ENCODE peak calls at places on chromosomes 6 and 20, in five cellular contexts. R is RWPE2; X is left ventricle myocardium inferior; L is fibroblast of the aortic adventitia; O is CD4-positive, alpha-beta T cell. V is an unnamed sample.

GRCh38 chr6:37860226-37860839 is 40.8 kb downstream of the ZFAND3 start:
- DNase-seq in R (no peak), X (no peak), O (no peak), L (peak), V (no peak)

GRCh38 chr20:62624325-62624690 is 18.0 kb upstream of the SLCO4A1 start:
- DNase-seq in O (no peak), X (no peak), R (no peak), L (no peak), V (peak)

GRCh38 chr6:76843376-76843775 is 619.9 kb downstream of the HTR1B start:
- DNase-seq in L (no peak), X (no peak), O (no peak), R (no peak), V (no peak)

GRCh38 chr6:134041093-134041492 is 11.3 kb downstream of the SLC2A12 start:
- DNase-seq in O (no peak), X (no peak), L (peak), R (no peak), V (no peak)

GRCh38 chr20:17616480-17617211 is 46.8 kb downstream of the DSTN start:
- DNase-seq in X (no peak), O (no peak), L (no peak), R (no peak), V (peak)

GRCh38 chr20:35637266-35637665 is 21.6 kb downstream of the SPAG4 start:
- DNase-seq in X (no peak), O (no peak), L (no peak), R (no peak), V (no peak)

GRCh38 chr20:53865905-53866786 is 204.2 kb downstream of the BCAS1 start:
- DNase-seq in O (no peak), L (peak), X (no peak), R (no peak), V (peak)

GRCh38 chr6:167153523-167153959 is 4.2 kb downstream of the GPR31 start:
- DNase-seq in X (no peak), R (no peak), O (no peak), L (peak), V (peak)

GRCh38 chr6:154974485-154975149 is 20.5 kb upstream of the TIAM2 start:
- DNase-seq in O (no peak), R (no peak), L (no peak), X (no peak), V (no peak)

GRCh38 chr20:34190262-34190661 is 51.0 kb upstream of the ASIP start:
- DNase-seq in O (no peak), X (no peak), L (no peak), R (no peak), V (no peak)
- TF ChIP-seq CTCF in O (no peak), X (no peak), L (no peak), R (no peak), V (no peak)

GRCh38 chr6:34974249-34974642 is 85.2 kb downstream of the ANKS1A start:
- DNase-seq in O (no peak), R (no peak), X (no peak), L (no peak), V (no peak)

GRCh38 chr6:34969662-34970265 is 80.7 kb downstream of the ANKS1A start:
- DNase-seq in R (no peak), X (no peak), L (no peak), O (no peak), V (no peak)

GRCh38 chr6:34970487-34970886 is 81.4 kb downstream of the ANKS1A start:
- DNase-seq in X (no peak), R (no peak), O (no peak), L (no peak), V (no peak)

GRCh38 chr6:34970962-34971361 is 81.9 kb downstream of the ANKS1A start:
- DNase-seq in O (no peak), L (peak), R (no peak), X (no peak), V (no peak)

GRCh38 chr6:34973547-34974248 is 84.6 kb downstream of the ANKS1A start:
- DNase-seq in L (peak), O (no peak), R (no peak), X (no peak), V (no peak)
- TF ChIP-seq CTCF in L (peak), O (no peak), R (no peak), X (peak), V (no peak)

DNA sequence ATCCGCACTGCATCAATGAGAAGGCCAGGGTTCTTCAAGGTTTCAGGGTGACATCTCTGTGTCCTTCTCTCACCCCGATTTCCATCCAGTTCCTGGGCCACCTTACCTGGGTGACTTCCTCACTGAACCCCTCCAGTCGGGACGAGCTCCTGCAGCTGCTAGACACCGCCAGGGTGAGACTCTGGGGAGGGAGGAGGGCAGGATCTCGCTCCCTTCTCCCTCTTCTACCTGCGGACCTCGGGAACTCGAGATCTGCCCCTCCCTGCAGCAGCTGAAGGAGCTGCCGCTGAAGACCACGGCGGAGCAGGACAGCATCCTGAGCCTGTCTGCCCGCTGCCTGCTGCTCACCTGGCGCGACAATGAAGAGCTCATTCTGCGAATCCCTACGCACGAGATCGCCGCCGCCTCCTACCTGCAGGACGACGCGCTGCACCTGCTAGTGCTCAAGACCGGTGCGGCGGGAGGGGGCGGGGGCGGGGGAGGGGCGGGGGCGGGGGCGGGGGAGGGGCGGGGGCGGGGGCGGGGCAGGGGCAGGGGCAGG is 7.5 kb downstream of the CCM2L start:
- DNase-seq in R (no peak), L (no peak), X (no peak), O (peak), V (peak)
- TF ChIP-seq CTCF in R (peak), L (no peak), X (no peak), O (peak), V (no peak)

GRCh38 chr6:82246370-82246769 is 1.2 kb downstream of the IBTK start:
- DNase-seq in X (no peak), L (no peak), R (no peak), O (no peak), V (no peak)
- TF ChIP-seq CTCF in X (no peak), L (no peak), R (no peak), O (no peak), V (no peak)

GRCh38 chr6:137568067-137568466 is 73.9 kb upstream of the OLIG3 start:
- DNase-seq in L (no peak), O (no peak), R (no peak), X (no peak), V (no peak)

GRCh38 chr6:137570307-137570832 is 76.2 kb upstream of the OLIG3 start:
- DNase-seq in L (no peak), X (no peak), R (no peak), O (no peak), V (no peak)

GRCh38 chr6:137573739-137574138 is 79.5 kb upstream of the OLIG3 start:
- DNase-seq in L (no peak), O (no peak), R (no peak), X (no peak), V (no peak)

DNA sequence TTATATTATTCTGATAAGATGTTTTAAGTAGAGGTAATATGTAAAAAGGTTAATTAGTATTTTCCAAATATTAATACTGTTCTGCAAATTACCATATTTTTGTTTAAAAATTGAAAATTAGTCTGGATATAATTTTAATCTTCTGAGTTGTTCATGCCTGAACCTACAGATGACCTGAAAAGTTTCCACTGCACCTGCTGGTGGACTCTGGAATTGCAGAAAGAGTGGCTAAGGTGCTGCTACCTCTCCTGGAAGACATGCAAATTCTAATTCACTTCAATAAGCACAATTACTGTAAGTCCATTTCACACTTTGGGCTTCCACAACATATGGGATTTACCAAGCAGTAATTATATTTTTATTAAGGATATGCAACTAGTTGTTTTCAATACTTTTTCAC is 77.7 kb upstream of the OLIG3 start:
- DNase-seq in X (no peak), R (no peak), O (peak), L (peak), V (peak)
- TF ChIP-seq CTCF in X (peak), R (peak), O (peak), L (peak), V (peak)

V was measured in transverse colon.